ENCODE peak calls at places on chromosomes 6 and 20, in seven cellular contexts. D is activated T-helper 1 cell treated with anti-CD3 and anti-CD28 coated beads, Interleukin-12 subunit alpha, Interleukin-12 subunit beta, Interleukin-2, Interleukin-4 antibody, amounts not matched to agents 30 ng/mL and 10 ng/mL and 1 ng/mL, durations not matched to agents 14 hours and 24 hours and 36 hours; F is activated naive CD4-positive, alpha-beta T cell; E is NCI-H1092; X is activated T-cell treated with anti-CD3 and anti-CD28 coated beads for 4 hours; Y is skeletal muscle cell; U is IMR-90. I is an unnamed sample.

GRCh38 chr6:118080547-118080946 is 173.5 kb downstream of the SLC35F1 start:
- DNase-seq in D (no peak), F (no peak), E (no peak), X (no peak), Y (no peak), U (no peak), I (no peak)

GRCh38 chr6:52271852-52272460 is 12.6 kb downstream of the MCM3 start:
- DNase-seq in D (no peak), F (no peak), E (no peak), X (no peak), Y (no peak), U (peak), I (no peak)

GRCh38 chr6:144519429-144519828 is 234.3 kb downstream of the UTRN start:
- DNase-seq in D (no peak), F (no peak), E (no peak), X (no peak), Y (no peak), U (no peak), I (no peak)

GRCh38 chr6:15894973-15895858 is 232.4 kb upstream of the DTNBP1 start:
- DNase-seq in D (no peak), F (no peak), E (no peak), X (no peak), Y (no peak), U (no peak), I (no peak)

GRCh38 chr6:120774275-120774674 is 560.0 kb downstream of the TBC1D32 start:
- DNase-seq in D (no peak), F (no peak), E (no peak), X (no peak), Y (peak), U (no peak), I (no peak)

GRCh38 chr6:128057541-128058335 is 156.9 kb upstream of the THEMIS start:
- DNase-seq in D (no peak), F (no peak), E (no peak), X (no peak), Y (no peak), U (peak), I (no peak)

GRCh38 chr20:16393297-16393696 is 180.0 kb downstream of the KIF16B start:
- DNase-seq in D (no peak), F (no peak), E (no peak), X (no peak), Y (no peak), U (no peak), I (no peak)

GRCh38 chr6:34154668-34155447 is 9.0 kb upstream of the GRM4 start:
- DNase-seq in D (peak), F (peak), E (no peak), X (peak), Y (no peak), U (peak), I (no peak)

GRCh38 chr20:6718660-6719059 is 48.8 kb upstream of the BMP2 start:
- DNase-seq in D (no peak), F (no peak), E (no peak), X (no peak), Y (no peak), U (no peak), I (no peak)

GRCh38 chr6:9766240-9766915 is 648.5 kb downstream of the TFAP2A start:
- DNase-seq in D (no peak), F (no peak), E (no peak), X (no peak), Y (no peak), U (peak), I (no peak)

GRCh38 chr20:16661738-16662137 is 68.1 kb upstream of the SNRPB2 start:
- DNase-seq in D (no peak), F (no peak), E (no peak), X (no peak), Y (no peak), U (no peak), I (no peak)

GRCh38 chr6:22343864-22344263 is 47.0 kb upstream of the PRL start:
- DNase-seq in D (no peak), F (no peak), E (no peak), X (no peak), Y (no peak), U (no peak), I (no peak)

GRCh38 chr6:149728499-149729234 is 10.8 kb upstream of the LATS1 start:
- DNase-seq in D (no peak), F (no peak), E (no peak), X (no peak), Y (no peak), U (no peak), I (no peak)

GRCh38 chr20:5061209-5061608 is 58.5 kb downstream of the PCNA start:
- DNase-seq in D (no peak), F (no peak), E (no peak), X (no peak), Y (no peak), U (peak), I (no peak)

GRCh38 chr20:6769953-6770831 is 2.7 kb downstream of the BMP2 start:
- DNase-seq in D (no peak), F (no peak), E (no peak), X (no peak), Y (no peak), U (no peak), I (no peak)

GRCh38 chr6:97656706-97657350 is 373.8 kb upstream of the MMS22L start:
- DNase-seq in D (no peak), F (no peak), E (no peak), X (no peak), Y (no peak), U (no peak), I (no peak)

GRCh38 chr20:35252037-35252461 is 25.6 kb downstream of the MMP24 start:
- DNase-seq in D (peak), F (no peak), E (no peak), X (no peak), Y (no peak), U (no peak), I (no peak)

GRCh38 chr6:145887969-145888368 is 73.4 kb upstream of the FBXO30 start:
- DNase-seq in D (no peak), F (no peak), E (no peak), X (no peak), Y (no peak), U (peak), I (no peak)

GRCh38 chr6:113997106-113997505 is 26.2 kb upstream of the HDAC2 start:
- DNase-seq in D (no peak), F (no peak), E (no peak), X (no peak), Y (peak), U (peak), I (no peak)

GRCh38 chr6:152462716-152463115 is 174.4 kb downstream of the SYNE1 start:
- DNase-seq in D (no peak), F (no peak), E (no peak), X (no peak), Y (no peak), U (peak), I (no peak)

GRCh38 chr20:8144282-8145245 is 12.5 kb downstream of the PLCB1 start:
- DNase-seq in D (no peak), F (no peak), E (no peak), X (no peak), Y (peak), U (peak), I (no peak)

GRCh38 chr20:56237337-56237736 is 11.2 kb upstream of the MC3R start:
- DNase-seq in D (no peak), F (no peak), E (no peak), X (no peak), Y (no peak), U (no peak), I (no peak)

GRCh38 chr6:36368921-36369880 is 18.3 kb downstream of the ETV7 start:
- DNase-seq in D (no peak), F (no peak), E (peak), X (no peak), Y (peak), U (peak), I (peak)

GRCh38 chr20:44209691-44210421 is 715 bp downstream of the OSER1 start:
- DNase-seq in D (no peak), F (no peak), E (no peak), X (no peak), Y (no peak), U (peak), I (no peak)

GRCh38 chr20:44172572-44172950 is 14.4 kb downstream of the JPH2 start:
- DNase-seq in D (no peak), F (no peak), E (no peak), X (no peak), Y (no peak), U (no peak), I (no peak)

GRCh38 chr20:5757949-5758348 is 7.7 kb downstream of the SHLD1 start:
- DNase-seq in D (no peak), F (no peak), E (no peak), X (no peak), Y (no peak), U (no peak), I (no peak)

GRCh38 chr6:129749749-129750120 is 39.8 kb upstream of the ARHGAP18 start:
- DNase-seq in D (no peak), F (no peak), E (no peak), X (no peak), Y (peak), U (peak), I (no peak)

GRCh38 chr6:135251416-135251815 is 70.3 kb downstream of the MYB start:
- DNase-seq in D (no peak), F (no peak), E (peak), X (no peak), Y (no peak), U (no peak), I (peak)

GRCh38 chr6:152749336-152749735 is 1.3 kb upstream of the VIP start:
- DNase-seq in D (no peak), F (no peak), E (no peak), X (no peak), Y (no peak), U (no peak), I (no peak)

GRCh38 chr6:85678000-85678601 is 35.4 kb upstream of the SYNCRIP start:
- DNase-seq in D (no peak), F (no peak), E (no peak), X (no peak), Y (no peak), U (no peak), I (no peak)

GRCh38 chr6:97885844-97886243 is 602.8 kb upstream of the MMS22L start:
- DNase-seq in D (no peak), F (no peak), E (no peak), X (no peak), Y (no peak), U (no peak), I (no peak)

GRCh38 chr6:16306334-16306733 is 67.9 kb downstream of the GMPR start:
- DNase-seq in D (no peak), F (no peak), E (no peak), X (no peak), Y (no peak), U (no peak), I (no peak)

GRCh38 chr20:18701969-18702368 is 111.6 kb upstream of the SCP2D1 start:
- DNase-seq in D (no peak), F (no peak), E (no peak), X (no peak), Y (no peak), U (no peak), I (no peak)

GRCh38 chr6:142184332-142184731 is 37.3 kb downstream of the VTA1 start:
- DNase-seq in D (no peak), F (no peak), E (no peak), X (no peak), Y (no peak), U (no peak), I (no peak)